ENCODE peak calls at places on chromosomes 2 and 18, in four cellular contexts. H is tibial nerve, E is endothelial cell, A is uterus. M is an unnamed sample.

GRCh38 chr2:228986961-228987360 is 284.1 kb downstream of the PID1 start:
- DNase-seq in A (no peak), E (no peak), H (no peak), M (no peak)

GRCh38 chr2:237291138-237291792 is 122.7 kb downstream of the COL6A3 start:
- DNase-seq in E (no peak), A (peak; percentile 96), H (peak; percentile 97), M (no peak)

GRCh38 chr2:146147448-146148012 is 1627.6 kb upstream of the ZEB2 start:
- DNase-seq in E (no peak), H (no peak), A (no peak), M (no peak)

GRCh38 chr2:18180031-18180610 is 301.7 kb downstream of the KCNS3 start:
- DNase-seq in E (no peak), H (no peak), A (no peak), M (no peak)

GRCh38 chr2:223262946-223263345 is 211.0 kb downstream of the KCNE4 start:
- DNase-seq in E (no peak), H (no peak), A (no peak), M (no peak)

GRCh38 chr18:32349728-32350395 is 120.8 kb downstream of the GAREM1 start:
- DNase-seq in A (peak; percentile 73), H (peak; percentile 94), E (no peak), M (no peak)

GRCh38 chr2:100891911-100892642 is 72.1 kb downstream of the NPAS2 start:
- DNase-seq in H (peak; percentile 15), A (no peak), E (no peak), M (no peak)

GRCh38 chr2:179107737-179108136 is 57.8 kb upstream of the CCDC141 start:
- DNase-seq in A (no peak), E (no peak), H (no peak), M (no peak)

GRCh38 chr2:40358783-40359182 is 93.1 kb downstream of the SLC8A1 start:
- DNase-seq in E (no peak), A (no peak), H (no peak), M (no peak)

GRCh38 chr2:150477347-150477746 is 10.1 kb downstream of the RND3 start:
- DNase-seq in E (no peak), H (no peak), A (no peak), M (no peak)

GRCh38 chr2:61179701-61180639 is 18.0 kb downstream of the C2orf74 start:
- DNase-seq in E (no peak), A (peak; percentile 67), H (no peak), M (no peak)

DNA sequence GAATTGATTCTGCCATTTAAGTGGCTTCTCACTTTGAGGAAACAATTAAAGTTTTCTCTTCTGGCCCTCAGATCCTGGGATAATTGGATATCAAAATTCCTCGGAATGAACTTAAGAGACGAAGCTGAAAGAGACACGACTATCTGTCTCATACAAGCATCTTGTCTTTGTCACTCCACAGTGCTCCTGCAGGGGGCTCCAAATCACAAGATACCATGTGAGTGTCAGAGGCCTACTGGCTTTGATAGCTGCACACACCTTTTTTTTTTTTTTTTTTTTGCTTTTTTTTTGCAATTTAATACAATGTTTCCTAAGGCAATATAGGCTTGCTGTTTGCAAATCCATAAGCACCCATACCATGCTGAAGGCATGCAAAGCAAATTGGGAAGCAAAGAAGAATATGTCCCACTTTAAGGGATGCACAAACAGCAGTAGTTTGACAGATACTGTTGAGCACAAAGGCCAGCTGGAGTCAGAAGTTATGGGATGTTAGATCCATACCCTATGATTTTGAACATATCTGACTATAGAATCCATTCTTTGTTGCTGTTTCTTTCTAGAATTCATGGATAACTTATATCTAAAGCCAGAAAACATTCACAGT is 109.0 kb upstream of the CBLN2 start:
- DNase-seq in A (no peak), E (peak; percentile 69), H (peak; percentile 10), M (peak; percentile 59)
- TF ChIP-seq CTCF in A (no peak), E (peak; percentile 49), H (no peak), M (peak; percentile 45)

GRCh38 chr18:61096231-61096630 is 237.0 kb upstream of the CDH20 start:
- DNase-seq in H (no peak), E (no peak), A (no peak), M (no peak)

GRCh38 chr18:61091379-61091778 is 241.9 kb upstream of the CDH20 start:
- DNase-seq in A (no peak), E (no peak), H (no peak), M (no peak)

DNA sequence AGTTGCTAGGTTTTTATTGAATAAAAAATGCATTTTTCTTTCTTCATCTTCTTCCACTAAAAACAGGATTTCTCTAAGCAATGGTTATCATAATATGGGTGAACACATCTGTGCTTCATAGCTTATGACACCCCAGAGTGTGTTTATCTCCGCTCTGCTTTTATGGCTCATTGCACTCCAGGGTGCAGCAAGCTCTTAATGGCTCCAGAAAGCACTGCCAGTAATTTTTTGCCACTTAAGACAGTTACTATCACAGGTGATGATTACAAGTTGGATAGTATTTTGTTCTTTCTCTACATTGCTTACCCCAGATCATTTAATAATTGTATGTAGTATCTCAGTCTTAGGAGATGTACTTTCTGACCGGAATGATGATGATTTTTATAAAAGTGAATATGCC is 239.3 kb upstream of the CDH20 start:
- DNase-seq in A (no peak), E (no peak), H (no peak), M (no peak)
- TF ChIP-seq CTCF in A (no peak), E (no peak), H (no peak), M (no peak)

GRCh38 chr2:118089015-118089800 is 937 bp downstream of the INSIG2 start:
- DNase-seq in A (peak; percentile 19), E (peak; percentile 19), H (no peak), M (no peak)
- TF ChIP-seq CTCF in A (no peak), E (no peak), H (peak; percentile 19), M (no peak)

GRCh38 chr2:154507186-154507585 is 191.3 kb upstream of the KCNJ3 start:
- DNase-seq in H (no peak), A (no peak), E (no peak), M (no peak)
- TF ChIP-seq CTCF in H (no peak), A (no peak), E (no peak), M (no peak)

GRCh38 chr18:66729459-66730239 is 125.8 kb upstream of the CDH19 start:
- DNase-seq in E (no peak), H (peak; percentile 35), A (no peak), M (no peak)

GRCh38 chr18:66727991-66728390 is 124.1 kb upstream of the CDH19 start:
- DNase-seq in E (no peak), A (no peak), H (no peak), M (no peak)

GRCh38 chr18:66728951-66729350 is 125.1 kb upstream of the CDH19 start:
- DNase-seq in A (no peak), E (no peak), H (no peak), M (no peak)

GRCh38 chr18:66722671-66723070 is 118.8 kb upstream of the CDH19 start:
- DNase-seq in E (no peak), A (no peak), H (no peak), M (no peak)

GRCh38 chr18:66724664-66725356 is 120.9 kb upstream of the CDH19 start:
- DNase-seq in A (no peak), H (peak; percentile 59), E (no peak), M (no peak)
- TF ChIP-seq CTCF in A (no peak), H (peak; percentile 62), E (no peak), M (no peak)

DNA sequence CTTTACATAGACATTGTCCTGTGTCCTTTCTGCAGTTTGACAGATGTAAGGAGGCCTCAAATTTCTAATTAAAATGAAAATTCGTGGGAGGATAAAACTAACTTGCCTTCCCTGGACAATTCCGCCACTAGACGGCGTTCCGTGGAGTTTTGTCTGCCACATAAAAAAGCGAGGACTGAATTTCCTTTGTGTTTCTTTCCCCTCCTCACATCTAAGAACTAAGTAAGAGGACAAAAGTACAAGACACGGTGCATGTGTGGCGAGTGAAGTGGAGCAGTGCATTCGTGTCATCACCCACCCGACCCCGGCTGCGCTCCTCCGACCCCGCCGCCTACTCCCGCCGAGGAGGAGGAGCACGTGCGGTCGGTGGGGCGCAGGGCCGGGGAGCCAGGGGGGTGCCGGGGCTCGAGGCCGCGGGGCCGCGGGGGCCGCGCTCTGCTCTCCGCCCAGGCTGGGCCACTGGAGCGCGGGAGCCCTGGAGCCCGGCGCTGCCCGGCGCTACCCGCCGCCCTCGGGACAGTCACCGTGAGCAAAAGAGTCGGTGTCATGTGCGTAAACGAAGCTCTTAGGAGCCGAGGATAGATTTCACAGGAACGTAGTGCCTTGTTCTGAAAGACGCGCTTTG is 10.8 kb downstream of the TBR1 start:
- DNase-seq in A (no peak), H (no peak), E (peak; percentile 38), M (no peak)
- TF ChIP-seq CTCF in A (no peak), H (no peak), E (peak; percentile 41), M (peak; percentile 53)